ENCODE peak calls at places on chromosomes 2 and 18, in five cellular contexts. V is endothelial cell of umbilical vein, W is psoas muscle, D is kidney, S is OCI-LY7. X is an unnamed sample. For H3K4me1 and H3K36me3, the result is how much of the 10 kb centered on the place peaks cover.

GRCh38 chr2:193377789-193378188 is 1183.1 kb upstream of the TMEFF2 start:
- DNase-seq in W (no peak), S (no peak), V (no peak), D (no peak), X (no peak)

GRCh38 chr2:75002007-75002406 is 43.6 kb downstream of the POLE4 start:
- DNase-seq in S (no peak), D (no peak), W (no peak), V (no peak), X (no peak)

GRCh38 chr18:55878224-55878623 is 290.2 kb upstream of the TCF4 start:
- DNase-seq in W (no peak), S (no peak), V (no peak), D (no peak), X (no peak)

GRCh38 chr18:31102020-31102684 is at the start of gene DSC2:
- DNase-seq in D (peak), S (no peak), W (peak), V (no peak), X (peak)

GRCh38 chr18:47448956-47449355 is 197.5 kb upstream of the SKOR2 start:
- DNase-seq in S (no peak), D (no peak), W (no peak), V (no peak), X (no peak)

GRCh38 chr2:124704056-124704644 is 679.1 kb downstream of the CNTNAP5 start:
- DNase-seq in W (no peak), S (no peak), D (no peak), V (no peak), X (no peak)

GRCh38 chr2:134999536-134999935 is 47.7 kb downstream of the MAP3K19 start:
- DNase-seq in D (no peak), W (no peak), S (no peak), V (no peak), X (no peak)

GRCh38 chr2:231531408-231532188 is 1.4 kb upstream of the NMUR1 start:
- DNase-seq in W (no peak), S (no peak), D (no peak), V (no peak), X (no peak)

GRCh38 chr2:144504191-144504590 is 15.7 kb downstream of the ZEB2 start:
- DNase-seq in W (no peak), D (no peak), V (no peak), S (no peak), X (no peak)

GRCh38 chr2:11356760-11357159 is 12.3 kb upstream of the ROCK2 start:
- DNase-seq in D (no peak), V (peak), W (no peak), S (no peak), X (no peak)

GRCh38 chr2:18435425-18436037 is 124.9 kb downstream of the RDH14 start:
- DNase-seq in D (no peak), W (no peak), S (peak), V (peak), X (peak)

GRCh38 chr2:3759766-3760165 is 56.4 kb downstream of the DCDC2C start:
- DNase-seq in D (no peak), S (no peak), V (no peak), W (no peak), X (no peak)

GRCh38 chr2:201298462-201298861 is 38.1 kb downstream of the CASP8 start:
- DNase-seq in W (no peak), V (no peak), S (no peak), D (no peak), X (no peak)

GRCh38 chr2:113370030-113370429 is 67.5 kb upstream of the ZNG1B start:
- DNase-seq in W (no peak), S (no peak), D (no peak), V (no peak), X (no peak)

GRCh38 chr2:47360937-47361336 is 42.0 kb upstream of the MSH2 start:
- DNase-seq in S (no peak), W (no peak), D (no peak), V (no peak), X (no peak)

GRCh38 chr18:24764766-24765165 is 304.3 kb downstream of the HRH4 start:
- DNase-seq in V (no peak), S (no peak), D (no peak), W (no peak), X (no peak)

GRCh38 chr2:26640781-26641564 is at the start of gene CIB4:
- DNase-seq in V (no peak), S (no peak), D (no peak), W (no peak), X (no peak)

GRCh38 chr2:16239296-16239850 is 299.0 kb downstream of the MYCN start:
- DNase-seq in D (peak), S (no peak), V (no peak), W (no peak), X (no peak)

GRCh38 chr2:182862003-182862402 is 4.4 kb downstream of the FRZB start:
- DNase-seq in V (no peak), S (no peak), D (no peak), W (peak), X (no peak)

GRCh38 chr2:170847716-170848115 is 31.0 kb downstream of the GAD1 start:
- DNase-seq in W (no peak), D (no peak), V (no peak), S (no peak), X (no peak)

GRCh38 chr2:18588802-18589201 is 567 bp downstream of the NT5C1B start:
- DNase-seq in W (no peak), V (no peak), S (no peak), D (no peak), X (no peak)

GRCh38 chr2:42424033-42424432 is 63.0 kb upstream of the COX7A2L start:
- DNase-seq in D (no peak), V (no peak), W (no peak), S (no peak), X (no peak)

GRCh38 chr18:61583548-61583947 is 250.3 kb downstream of the CDH20 start:
- DNase-seq in V (no peak), S (no peak), W (no peak), D (no peak), X (no peak)

GRCh38 chr2:191917967-191918651 is 71.2 kb upstream of the CAVIN2 start:
- DNase-seq in V (peak), S (no peak), W (no peak), D (no peak), X (no peak)

GRCh38 chr18:44325903-44326650 is 354.6 kb upstream of the SETBP1 start:
- DNase-seq in W (peak), V (peak), D (no peak), S (peak), X (peak)

GRCh38 chr2:33216508-33217182 is 259.8 kb upstream of the RASGRP3 start:
- DNase-seq in W (peak), V (peak), S (no peak), D (peak), X (no peak)

GRCh38 chr2:206079699-206080465 is 6.1 kb downstream of the INO80D start:
- DNase-seq in V (no peak), S (no peak), W (no peak), D (no peak), X (no peak)

GRCh38 chr2:20657522-20658235 is 6.8 kb upstream of the HS1BP3 start:
- DNase-seq in S (no peak), W (peak), D (peak), V (no peak), X (no peak)

GRCh38 chr2:55616509-55617159 is 788 bp downstream of the PPP4R3B start:
- DNase-seq in V (peak), W (no peak), S (peak), D (no peak), X (peak)

GRCh38 chr2:127001751-127002150 is 103.1 kb downstream of the TEX51 start:
- DNase-seq in W (no peak), D (no peak), V (no peak), S (no peak), X (no peak)

GRCh38 chr18:49623571-49623970 is 61.7 kb downstream of the LIPG start:
- DNase-seq in V (no peak), S (no peak), W (no peak), D (no peak), X (no peak)

GRCh38 chr2:204491528-204491927 is 53.7 kb upstream of the PARD3B start:
- DNase-seq in D (no peak), W (no peak), V (peak), S (no peak), X (no peak)

GRCh38 chr2:199646439-199646838 is 188.7 kb upstream of the SATB2 start:
- DNase-seq in S (peak), D (no peak), V (no peak), W (no peak), X (no peak)

GRCh38 chr2:58866040-58866439 is 624.9 kb upstream of the FANCL start:
- DNase-seq in V (no peak), W (no peak), D (no peak), S (no peak), X (no peak)

GRCh38 chr18:32389191-32389590 is 81.5 kb downstream of the GAREM1 start:
- DNase-seq in V (no peak), D (no peak), W (no peak), S (no peak), X (no peak)
- H3K4me1 ChIP-seq in V (under half), D (under half), W (under half), S (under half), X (under half)

GRCh38 chr2:208092093-208092832 is 32.1 kb downstream of the CRYGD start:
- DNase-seq in D (no peak), S (no peak), V (no peak), W (no peak), X (no peak)
- H3K4me3 ChIP-seq in D (no peak), S (no peak), V (no peak), W (no peak), X (no peak)

GRCh38 chr2:8779795-8780194 is 57.6 kb downstream of the KIDINS220 start:
- DNase-seq in S (no peak), V (no peak), W (no peak), D (no peak), X (no peak)

GRCh38 chr2:8774371-8774770 is 63.0 kb downstream of the KIDINS220 start:
- DNase-seq in D (no peak), W (no peak), S (no peak), V (no peak), X (no peak)
- H3K36me3 ChIP-seq in D (under half), W (half or more), S (under half), V (under half), X (under half)

DNA sequence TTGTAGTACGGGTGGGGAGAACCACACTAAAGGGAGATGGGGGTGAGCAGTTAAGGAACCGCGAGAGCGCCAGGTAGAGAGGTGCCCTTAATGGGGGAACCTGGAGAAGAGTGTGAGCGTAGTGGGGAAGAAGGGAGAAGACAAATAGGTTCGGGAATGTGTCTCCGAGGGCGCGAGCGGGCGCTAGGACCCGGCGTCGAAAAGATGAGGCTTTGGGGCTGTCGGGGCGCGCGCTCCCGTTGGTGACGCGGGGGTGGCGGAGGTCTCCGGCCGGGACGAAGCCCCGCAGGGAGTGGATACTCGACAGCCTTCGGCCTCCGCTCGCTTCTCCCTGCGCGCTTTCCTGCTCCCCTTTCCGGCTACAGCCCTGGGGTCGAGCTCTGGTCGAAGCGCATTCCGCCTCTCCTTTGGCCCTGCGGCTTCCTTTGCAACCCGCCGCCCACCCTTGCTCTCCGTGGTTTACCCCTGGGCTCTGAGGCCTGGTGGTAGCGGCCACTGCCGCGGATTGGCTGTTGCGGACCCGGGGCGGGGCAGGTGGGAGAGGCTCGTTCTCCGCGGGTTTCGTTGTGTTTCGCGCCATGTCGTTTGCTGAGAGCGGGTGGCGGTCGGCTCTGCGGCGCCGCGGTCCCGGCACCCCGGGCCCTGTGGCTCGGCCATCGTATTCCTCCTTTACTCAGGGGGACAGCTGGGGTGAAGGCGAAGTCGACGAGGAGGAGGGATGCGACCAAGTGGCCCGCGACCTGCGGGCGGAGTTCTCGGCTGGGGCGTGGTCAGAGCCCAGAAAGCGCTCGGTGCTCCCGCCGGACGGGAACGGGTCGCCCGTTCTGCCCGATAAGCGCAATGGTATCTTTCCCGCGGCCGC is at the start of gene ARL6IP6:
- DNase-seq in W (peak), V (peak), S (peak), D (peak), X (peak)
- H3K4me1 ChIP-seq in W (under half), V (under half), S (under half), D (under half), X (under half)

GRCh38 chr2:240956161-240956934 is 42.1 kb upstream of the SNED1 start:
- DNase-seq in D (peak), S (no peak), V (no peak), W (no peak), X (peak)
- H3K4me3 ChIP-seq in D (no peak), S (no peak), V (no peak), W (no peak), X (no peak)

DNA sequence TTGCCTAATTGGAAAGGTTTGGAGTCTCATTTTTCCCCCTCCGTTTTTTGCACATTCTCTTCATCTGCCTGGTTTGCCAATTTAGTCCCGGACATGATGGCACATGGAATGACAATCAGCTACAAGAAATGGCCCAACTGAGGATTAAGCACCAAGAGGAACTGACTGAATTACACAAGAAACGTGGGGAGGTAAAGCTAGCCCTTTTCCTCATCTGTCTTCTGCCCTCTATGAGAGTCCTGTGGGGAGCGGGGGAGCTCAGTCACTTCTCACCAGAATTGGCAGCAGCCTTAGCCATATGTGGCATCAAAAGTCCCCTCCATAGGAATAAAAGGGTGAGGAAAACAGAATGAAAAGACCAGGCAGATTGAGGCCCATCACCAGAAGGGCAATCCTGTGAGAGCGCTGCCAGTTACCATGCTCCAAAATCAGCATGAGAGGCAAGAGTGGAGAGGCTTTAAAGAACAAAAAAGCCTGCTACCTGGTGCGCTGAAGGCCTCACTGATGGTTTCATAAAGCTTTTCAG is 11.6 kb downstream of the ATG16L1 start:
- DNase-seq in D (no peak), S (no peak), V (no peak), W (no peak), X (no peak)
- H3K36me3 ChIP-seq in D (under half), S (half or more), V (half or more), W (half or more), X (half or more)

X was measured in HAP-1.